ENCODE peak calls at places on chromosomes 6 and 20, in six cellular contexts. One of them, this sample, is unnamed.
A peak's percentile ranks its signal among the peaks of the same experiment; 100 is the strongest.

GRCh38 chr6:150613269-150613668 is 13.6 kb downstream of the PLEKHG1 start:
- DNase-seq in neuronal stem cell: no peak
- DNase-seq in retinal pigment epithelial cell: no peak
- DNase-seq in fibroblast of the aortic adventitia: no peak
- DNase-seq in GM13977: no peak
- DNase-seq in mesendoderm: no peak
- DNase-seq in this sample: no peak

GRCh38 chr6:44064089-44064947 is 62.9 kb downstream of the MRPL14 start:
- DNase-seq in neuronal stem cell: no peak
- DNase-seq in retinal pigment epithelial cell: peak; percentile 81
- DNase-seq in fibroblast of the aortic adventitia: peak; percentile 98
- DNase-seq in GM13977: peak; percentile 42
- DNase-seq in mesendoderm: peak; percentile 64
- DNase-seq in this sample: peak; percentile 31

GRCh38 chr6:112851141-112851540 is 504.0 kb downstream of the RFPL4B start:
- DNase-seq in neuronal stem cell: no peak
- DNase-seq in retinal pigment epithelial cell: no peak
- DNase-seq in fibroblast of the aortic adventitia: no peak
- DNase-seq in GM13977: no peak
- DNase-seq in mesendoderm: no peak
- DNase-seq in this sample: no peak

GRCh38 chr6:13089296-13089994 is 238.9 kb downstream of the TBC1D7 start:
- DNase-seq in neuronal stem cell: no peak
- DNase-seq in retinal pigment epithelial cell: no peak
- DNase-seq in fibroblast of the aortic adventitia: peak; percentile 30
- DNase-seq in GM13977: no peak
- DNase-seq in mesendoderm: no peak
- DNase-seq in this sample: no peak

GRCh38 chr20:50415516-50416268 is 94.5 kb upstream of the PTPN1 start:
- DNase-seq in neuronal stem cell: no peak
- DNase-seq in retinal pigment epithelial cell: no peak
- DNase-seq in fibroblast of the aortic adventitia: peak; percentile 93
- DNase-seq in GM13977: no peak
- DNase-seq in mesendoderm: no peak
- DNase-seq in this sample: peak; percentile 38

GRCh38 chr6:52261229-52261628 is 16.9 kb upstream of the IL17F start:
- DNase-seq in neuronal stem cell: no peak
- DNase-seq in retinal pigment epithelial cell: no peak
- DNase-seq in fibroblast of the aortic adventitia: peak; percentile 56
- DNase-seq in GM13977: no peak
- DNase-seq in mesendoderm: no peak
- DNase-seq in this sample: no peak

GRCh38 chr6:113731528-113731927 is 125.6 kb upstream of the MARCKS start:
- DNase-seq in neuronal stem cell: no peak
- DNase-seq in retinal pigment epithelial cell: no peak
- DNase-seq in fibroblast of the aortic adventitia: no peak
- DNase-seq in GM13977: no peak
- DNase-seq in mesendoderm: no peak
- DNase-seq in this sample: no peak

GRCh38 chr6:113495521-113495920 is 361.6 kb upstream of the MARCKS start:
- DNase-seq in neuronal stem cell: no peak
- DNase-seq in retinal pigment epithelial cell: no peak
- DNase-seq in fibroblast of the aortic adventitia: peak; percentile 69
- DNase-seq in GM13977: no peak
- DNase-seq in mesendoderm: peak; percentile 31
- DNase-seq in this sample: no peak

GRCh38 chr20:62304331-62305148 is 1.7 kb downstream of the ADRM1 start:
- DNase-seq in neuronal stem cell: no peak
- DNase-seq in retinal pigment epithelial cell: no peak
- DNase-seq in fibroblast of the aortic adventitia: no peak
- DNase-seq in GM13977: no peak
- DNase-seq in mesendoderm: no peak
- DNase-seq in this sample: no peak

GRCh38 chr20:47303736-47304135 is 52.8 kb downstream of the ZMYND8 start:
- DNase-seq in neuronal stem cell: no peak
- DNase-seq in retinal pigment epithelial cell: no peak
- DNase-seq in fibroblast of the aortic adventitia: no peak
- DNase-seq in GM13977: no peak
- DNase-seq in mesendoderm: no peak
- DNase-seq in this sample: no peak

GRCh38 chr20:3710703-3711417 is 1.5 kb downstream of the SIGLEC1 start:
- DNase-seq in neuronal stem cell: peak; percentile 80
- DNase-seq in retinal pigment epithelial cell: no peak
- DNase-seq in fibroblast of the aortic adventitia: peak; percentile 56
- DNase-seq in GM13977: peak; percentile 90
- DNase-seq in mesendoderm: peak; percentile 47
- DNase-seq in this sample: peak; percentile 85

GRCh38 chr6:107819976-107820551 is 4.0 kb downstream of the SCML4 start:
- DNase-seq in neuronal stem cell: peak; percentile 44
- DNase-seq in retinal pigment epithelial cell: no peak
- DNase-seq in fibroblast of the aortic adventitia: no peak
- DNase-seq in GM13977: no peak
- DNase-seq in mesendoderm: peak; percentile 87
- DNase-seq in this sample: peak; percentile 81

GRCh38 chr20:50520222-50520877 is 10.2 kb downstream of the PTPN1 start:
- DNase-seq in neuronal stem cell: no peak
- DNase-seq in retinal pigment epithelial cell: no peak
- DNase-seq in fibroblast of the aortic adventitia: no peak
- DNase-seq in GM13977: no peak
- DNase-seq in mesendoderm: no peak
- DNase-seq in this sample: no peak

GRCh38 chr6:133632906-133633305 is 256.0 kb upstream of the TCF21 start:
- DNase-seq in neuronal stem cell: no peak
- DNase-seq in retinal pigment epithelial cell: no peak
- DNase-seq in fibroblast of the aortic adventitia: no peak
- DNase-seq in GM13977: no peak
- DNase-seq in mesendoderm: peak; percentile 81
- DNase-seq in this sample: no peak

GRCh38 chr6:151252626-151253025 is 12.9 kb downstream of the AKAP12 start:
- DNase-seq in neuronal stem cell: no peak
- DNase-seq in retinal pigment epithelial cell: no peak
- DNase-seq in fibroblast of the aortic adventitia: no peak
- DNase-seq in GM13977: no peak
- DNase-seq in mesendoderm: no peak
- DNase-seq in this sample: no peak

GRCh38 chr20:36109251-36109947 is 45.1 kb upstream of the EPB41L1 start:
- DNase-seq in neuronal stem cell: no peak
- DNase-seq in retinal pigment epithelial cell: no peak
- DNase-seq in fibroblast of the aortic adventitia: no peak
- DNase-seq in GM13977: no peak
- DNase-seq in mesendoderm: no peak
- DNase-seq in this sample: no peak

GRCh38 chr20:51586005-51586440 is 43.5 kb upstream of the NFATC2 start:
- DNase-seq in neuronal stem cell: no peak
- DNase-seq in retinal pigment epithelial cell: no peak
- DNase-seq in fibroblast of the aortic adventitia: peak; percentile 92
- DNase-seq in GM13977: no peak
- DNase-seq in mesendoderm: peak; percentile 90
- DNase-seq in this sample: no peak

GRCh38 chr20:57473246-57474042 is 51.5 kb downstream of the CTCFL start:
- DNase-seq in neuronal stem cell: no peak
- DNase-seq in retinal pigment epithelial cell: no peak
- DNase-seq in fibroblast of the aortic adventitia: no peak
- DNase-seq in GM13977: peak; percentile 77
- DNase-seq in mesendoderm: no peak
- DNase-seq in this sample: no peak

GRCh38 chr6:153108320-153108719 is 22.8 kb downstream of the RGS17 start:
- DNase-seq in neuronal stem cell: no peak
- DNase-seq in retinal pigment epithelial cell: no peak
- DNase-seq in fibroblast of the aortic adventitia: peak; percentile 78
- DNase-seq in GM13977: no peak
- DNase-seq in mesendoderm: peak; percentile 48
- DNase-seq in this sample: peak; percentile 19

GRCh38 chr6:137230547-137230946 is 11.4 kb upstream of the IFNGR1 start:
- DNase-seq in neuronal stem cell: no peak
- DNase-seq in retinal pigment epithelial cell: no peak
- DNase-seq in fibroblast of the aortic adventitia: no peak
- DNase-seq in GM13977: no peak
- DNase-seq in mesendoderm: no peak
- DNase-seq in this sample: no peak

GRCh38 chr6:119241124-119241491 is 108.5 kb downstream of the MAN1A1 start:
- DNase-seq in neuronal stem cell: no peak
- DNase-seq in retinal pigment epithelial cell: peak; percentile 7
- DNase-seq in fibroblast of the aortic adventitia: peak; percentile 21
- DNase-seq in GM13977: no peak
- DNase-seq in mesendoderm: no peak
- DNase-seq in this sample: no peak

GRCh38 chr6:144741659-144742058 is 456.5 kb downstream of the UTRN start:
- DNase-seq in neuronal stem cell: no peak
- DNase-seq in retinal pigment epithelial cell: no peak
- DNase-seq in fibroblast of the aortic adventitia: no peak
- DNase-seq in GM13977: no peak
- DNase-seq in mesendoderm: no peak
- DNase-seq in this sample: no peak

GRCh38 chr6:34053721-34054120 is 92.2 kb downstream of the GRM4 start:
- DNase-seq in neuronal stem cell: no peak
- DNase-seq in retinal pigment epithelial cell: no peak
- DNase-seq in fibroblast of the aortic adventitia: no peak
- DNase-seq in GM13977: no peak
- DNase-seq in mesendoderm: peak; percentile 75
- DNase-seq in this sample: no peak

GRCh38 chr6:113363866-113364265 is 493.3 kb upstream of the MARCKS start:
- DNase-seq in neuronal stem cell: no peak
- DNase-seq in retinal pigment epithelial cell: no peak
- DNase-seq in fibroblast of the aortic adventitia: peak; percentile 53
- DNase-seq in GM13977: no peak
- DNase-seq in mesendoderm: no peak
- DNase-seq in this sample: no peak

GRCh38 chr6:7999201-7999600 is 65.0 kb downstream of the BLOC1S5 start:
- DNase-seq in neuronal stem cell: no peak
- DNase-seq in retinal pigment epithelial cell: no peak
- DNase-seq in fibroblast of the aortic adventitia: no peak
- DNase-seq in GM13977: no peak
- DNase-seq in mesendoderm: no peak
- DNase-seq in this sample: no peak

GRCh38 chr20:57306747-57307146 is 22.9 kb upstream of the SPO11 start:
- DNase-seq in neuronal stem cell: no peak
- DNase-seq in retinal pigment epithelial cell: no peak
- DNase-seq in fibroblast of the aortic adventitia: no peak
- DNase-seq in GM13977: no peak
- DNase-seq in mesendoderm: no peak
- DNase-seq in this sample: no peak

GRCh38 chr6:7737867-7738266 is 12.0 kb downstream of the BMP6 start:
- DNase-seq in neuronal stem cell: no peak
- DNase-seq in retinal pigment epithelial cell: no peak
- DNase-seq in fibroblast of the aortic adventitia: no peak
- DNase-seq in GM13977: no peak
- DNase-seq in mesendoderm: no peak
- DNase-seq in this sample: no peak

GRCh38 chr20:9966966-9967365 is 67.8 kb upstream of the ANKEF1 start:
- DNase-seq in neuronal stem cell: no peak
- DNase-seq in retinal pigment epithelial cell: no peak
- DNase-seq in fibroblast of the aortic adventitia: peak; percentile 8
- DNase-seq in GM13977: no peak
- DNase-seq in mesendoderm: peak; percentile 21
- DNase-seq in this sample: peak; percentile 4

GRCh38 chr6:12637960-12638641 is 78.5 kb upstream of the PHACTR1 start:
- DNase-seq in neuronal stem cell: peak; percentile 56
- DNase-seq in retinal pigment epithelial cell: peak; percentile 18
- DNase-seq in fibroblast of the aortic adventitia: peak; percentile 47
- DNase-seq in GM13977: peak; percentile 28
- DNase-seq in mesendoderm: peak; percentile 95
- DNase-seq in this sample: peak; percentile 76

GRCh38 chr20:58670097-58670496 is 19.0 kb downstream of the STX16 start:
- DNase-seq in neuronal stem cell: no peak
- DNase-seq in retinal pigment epithelial cell: no peak
- DNase-seq in fibroblast of the aortic adventitia: peak; percentile 23
- DNase-seq in GM13977: no peak
- DNase-seq in mesendoderm: no peak
- DNase-seq in this sample: no peak

GRCh38 chr6:47169785-47170685 is 127.9 kb upstream of the ADGRF1 start:
- DNase-seq in neuronal stem cell: no peak
- DNase-seq in retinal pigment epithelial cell: no peak
- DNase-seq in fibroblast of the aortic adventitia: peak; percentile 90
- DNase-seq in GM13977: no peak
- DNase-seq in mesendoderm: no peak
- DNase-seq in this sample: no peak

GRCh38 chr6:115896538-115897129 is 164.1 kb downstream of the FRK start:
- DNase-seq in neuronal stem cell: peak; percentile 14
- DNase-seq in retinal pigment epithelial cell: no peak
- DNase-seq in fibroblast of the aortic adventitia: peak; percentile 35
- DNase-seq in GM13977: peak; percentile 25
- DNase-seq in mesendoderm: peak; percentile 29
- DNase-seq in this sample: peak; percentile 62

GRCh38 chr6:7146079-7146828 is 38.5 kb downstream of the RREB1 start:
- DNase-seq in neuronal stem cell: no peak
- DNase-seq in retinal pigment epithelial cell: no peak
- DNase-seq in fibroblast of the aortic adventitia: peak; percentile 65
- DNase-seq in GM13977: peak; percentile 32
- DNase-seq in mesendoderm: peak; percentile 58
- DNase-seq in this sample: no peak

GRCh38 chr6:116217069-116217468 is 36.8 kb downstream of the TSPYL4 start:
- DNase-seq in neuronal stem cell: no peak
- DNase-seq in retinal pigment epithelial cell: no peak
- DNase-seq in fibroblast of the aortic adventitia: peak; percentile 70
- DNase-seq in GM13977: no peak
- DNase-seq in mesendoderm: peak; percentile 47
- DNase-seq in this sample: peak; percentile 9

GRCh38 chr6:89843070-89843469 is 13.4 kb downstream of the CASP8AP2 start:
- DNase-seq in neuronal stem cell: no peak
- DNase-seq in retinal pigment epithelial cell: no peak
- DNase-seq in fibroblast of the aortic adventitia: peak; percentile 43
- DNase-seq in GM13977: no peak
- DNase-seq in mesendoderm: no peak
- DNase-seq in this sample: no peak

GRCh38 chr6:79033279-79033678 is 44.8 kb downstream of the PHIP start:
- DNase-seq in neuronal stem cell: no peak
- DNase-seq in retinal pigment epithelial cell: no peak
- DNase-seq in fibroblast of the aortic adventitia: no peak
- DNase-seq in GM13977: no peak
- DNase-seq in mesendoderm: no peak
- DNase-seq in this sample: no peak

GRCh38 chr6:161694995-161695394 is 421.1 kb upstream of the AGPAT4 start:
- DNase-seq in neuronal stem cell: no peak
- DNase-seq in retinal pigment epithelial cell: no peak
- DNase-seq in fibroblast of the aortic adventitia: peak; percentile 33
- DNase-seq in GM13977: peak; percentile 32
- DNase-seq in mesendoderm: peak; percentile 69
- DNase-seq in this sample: peak; percentile 21